ENCODE peak calls at places on chromosomes 3 and 15, in four cellular contexts. One of them, this sample, is unnamed.
A peak's percentile ranks its signal among the peaks of the same experiment; 100 is the strongest.

GRCh38 chr3:72862314-72863090 is 14.3 kb upstream of the SHQ1 start:
- DNase-seq in activated CD4-positive, CD25-positive, alpha-beta regulatory T cell treated with anti-CD3 and anti-CD28 coated beads, Interleukin-2, amount 50 U/mL, for 72 hours: no peak
- DNase-seq in NCI-H146: no peak
- DNase-seq in cardiac fibroblast: peak; percentile 6
- DNase-seq in this sample: peak; percentile 46

GRCh38 chr15:72785452-72786243 is 2.1 kb upstream of the ADPGK start:
- DNase-seq in activated CD4-positive, CD25-positive, alpha-beta regulatory T cell treated with anti-CD3 and anti-CD28 coated beads, Interleukin-2, amount 50 U/mL, for 72 hours: no peak
- DNase-seq in NCI-H146: no peak
- DNase-seq in cardiac fibroblast: peak; percentile 32
- DNase-seq in this sample: no peak

GRCh38 chr3:51798561-51798960 is 19.5 kb upstream of the IQCF6 start:
- DNase-seq in activated CD4-positive, CD25-positive, alpha-beta regulatory T cell treated with anti-CD3 and anti-CD28 coated beads, Interleukin-2, amount 50 U/mL, for 72 hours: no peak
- DNase-seq in NCI-H146: no peak
- DNase-seq in cardiac fibroblast: no peak
- DNase-seq in this sample: no peak

GRCh38 chr15:85592148-85592547 is 202.6 kb downstream of the KLHL25 start:
- DNase-seq in activated CD4-positive, CD25-positive, alpha-beta regulatory T cell treated with anti-CD3 and anti-CD28 coated beads, Interleukin-2, amount 50 U/mL, for 72 hours: no peak
- DNase-seq in NCI-H146: no peak
- DNase-seq in cardiac fibroblast: peak; percentile 89
- DNase-seq in this sample: no peak

GRCh38 chr3:115779011-115779410 is 155.7 kb downstream of the GAP43 start:
- DNase-seq in activated CD4-positive, CD25-positive, alpha-beta regulatory T cell treated with anti-CD3 and anti-CD28 coated beads, Interleukin-2, amount 50 U/mL, for 72 hours: no peak
- DNase-seq in NCI-H146: no peak
- DNase-seq in cardiac fibroblast: no peak
- DNase-seq in this sample: no peak

GRCh38 chr15:66848116-66848515 is 146.1 kb downstream of the SMAD6 start:
- DNase-seq in activated CD4-positive, CD25-positive, alpha-beta regulatory T cell treated with anti-CD3 and anti-CD28 coated beads, Interleukin-2, amount 50 U/mL, for 72 hours: no peak
- DNase-seq in NCI-H146: no peak
- DNase-seq in cardiac fibroblast: no peak
- DNase-seq in this sample: no peak

GRCh38 chr15:40543631-40544294 is 21.1 kb downstream of the CCDC32 start:
- DNase-seq in activated CD4-positive, CD25-positive, alpha-beta regulatory T cell treated with anti-CD3 and anti-CD28 coated beads, Interleukin-2, amount 50 U/mL, for 72 hours: no peak
- DNase-seq in NCI-H146: no peak
- DNase-seq in cardiac fibroblast: no peak
- DNase-seq in this sample: peak; percentile 71

GRCh38 chr15:52082197-52083036 is 30.2 kb downstream of the BCL2L10 start:
- DNase-seq in activated CD4-positive, CD25-positive, alpha-beta regulatory T cell treated with anti-CD3 and anti-CD28 coated beads, Interleukin-2, amount 50 U/mL, for 72 hours: no peak
- DNase-seq in NCI-H146: no peak
- DNase-seq in cardiac fibroblast: peak; percentile 64
- DNase-seq in this sample: peak; percentile 81

GRCh38 chr3:8629151-8630021 is 15.2 kb downstream of the SSUH2 start:
- DNase-seq in activated CD4-positive, CD25-positive, alpha-beta regulatory T cell treated with anti-CD3 and anti-CD28 coated beads, Interleukin-2, amount 50 U/mL, for 72 hours: no peak
- DNase-seq in NCI-H146: no peak
- DNase-seq in cardiac fibroblast: peak; percentile 85
- DNase-seq in this sample: no peak

GRCh38 chr3:149495581-149496125 is 21.2 kb downstream of the TM4SF4 start:
- DNase-seq in activated CD4-positive, CD25-positive, alpha-beta regulatory T cell treated with anti-CD3 and anti-CD28 coated beads, Interleukin-2, amount 50 U/mL, for 72 hours: no peak
- DNase-seq in NCI-H146: no peak
- DNase-seq in cardiac fibroblast: no peak
- DNase-seq in this sample: no peak